ENCODE peak calls at places on chromosomes 3 and 15, in ten cellular contexts. One of them, this sample, is unnamed.

GRCh38 chr3:159748408-159748807 is 240.2 kb upstream of the IL12A start:
- DNase-seq in cardiac muscle cell: no peak
- DNase-seq in heart right ventricle: no peak
- DNase-seq in psoas muscle: no peak
- DNase-seq in ovary: no peak
- DNase-seq in AG04450: no peak
- DNase-seq in lower leg skin: no peak
- DNase-seq in PC-3: peak
- DNase-seq in astrocyte: no peak
- DNase-seq in fibroblast of mammary gland: no peak
- DNase-seq in this sample: no peak

GRCh38 chr3:159825216-159825854 is 163.3 kb upstream of the IL12A start:
- DNase-seq in ovary: no peak
- DNase-seq in fibroblast of mammary gland: no peak
- DNase-seq in astrocyte: no peak
- DNase-seq in cardiac muscle cell: peak
- DNase-seq in lower leg skin: no peak
- DNase-seq in AG04450: no peak
- DNase-seq in heart right ventricle: no peak
- DNase-seq in psoas muscle: no peak
- DNase-seq in PC-3: peak
- DNase-seq in this sample: no peak

GRCh38 chr3:122786067-122786466 is 7.6 kb downstream of the HSPBAP1 start:
- DNase-seq in fibroblast of mammary gland: peak
- DNase-seq in AG04450: no peak
- DNase-seq in astrocyte: peak
- DNase-seq in lower leg skin: no peak
- DNase-seq in PC-3: peak
- DNase-seq in heart right ventricle: no peak
- DNase-seq in ovary: no peak
- DNase-seq in cardiac muscle cell: peak
- DNase-seq in psoas muscle: no peak
- DNase-seq in this sample: peak

GRCh38 chr3:101861212-101861977 is 12.1 kb downstream of the NFKBIZ start:
- DNase-seq in PC-3: no peak
- DNase-seq in cardiac muscle cell: peak
- DNase-seq in ovary: no peak
- DNase-seq in astrocyte: no peak
- DNase-seq in lower leg skin: no peak
- DNase-seq in heart right ventricle: no peak
- DNase-seq in psoas muscle: no peak
- DNase-seq in fibroblast of mammary gland: no peak
- DNase-seq in AG04450: no peak
- DNase-seq in this sample: no peak

GRCh38 chr3:168030488-168031054 is 65.2 kb downstream of the GOLIM4 start:
- DNase-seq in astrocyte: no peak
- DNase-seq in ovary: no peak
- DNase-seq in fibroblast of mammary gland: peak
- DNase-seq in psoas muscle: no peak
- DNase-seq in PC-3: no peak
- DNase-seq in heart right ventricle: no peak
- DNase-seq in lower leg skin: no peak
- DNase-seq in AG04450: no peak
- DNase-seq in cardiac muscle cell: no peak
- DNase-seq in this sample: no peak

GRCh38 chr3:66500575-66501482 is at the start of gene LRIG1:
- DNase-seq in astrocyte: peak
- DNase-seq in fibroblast of mammary gland: peak
- DNase-seq in lower leg skin: peak
- DNase-seq in ovary: peak
- DNase-seq in AG04450: peak
- DNase-seq in heart right ventricle: peak
- DNase-seq in psoas muscle: peak
- DNase-seq in cardiac muscle cell: peak
- DNase-seq in PC-3: peak
- DNase-seq in this sample: peak

GRCh38 chr3:176953106-176954080 is 243.9 kb downstream of the TBL1XR1 start:
- DNase-seq in ovary: peak
- DNase-seq in astrocyte: peak
- DNase-seq in fibroblast of mammary gland: peak
- DNase-seq in psoas muscle: peak
- DNase-seq in heart right ventricle: peak
- DNase-seq in PC-3: peak
- DNase-seq in cardiac muscle cell: peak
- DNase-seq in AG04450: peak
- DNase-seq in lower leg skin: no peak
- DNase-seq in this sample: peak

GRCh38 chr3:10949197-10949596 is 43.4 kb upstream of the SLC6A1 start:
- DNase-seq in astrocyte: no peak
- DNase-seq in cardiac muscle cell: peak
- DNase-seq in psoas muscle: no peak
- DNase-seq in AG04450: no peak
- DNase-seq in lower leg skin: no peak
- DNase-seq in fibroblast of mammary gland: no peak
- DNase-seq in ovary: no peak
- DNase-seq in heart right ventricle: no peak
- DNase-seq in PC-3: no peak
- DNase-seq in this sample: no peak

GRCh38 chr15:33344530-33344929 is 33.8 kb downstream of the RYR3 start:
- DNase-seq in heart right ventricle: no peak
- DNase-seq in astrocyte: no peak
- DNase-seq in lower leg skin: no peak
- DNase-seq in psoas muscle: no peak
- DNase-seq in PC-3: no peak
- DNase-seq in fibroblast of mammary gland: no peak
- DNase-seq in AG04450: no peak
- DNase-seq in cardiac muscle cell: no peak
- DNase-seq in ovary: no peak
- DNase-seq in this sample: no peak

GRCh38 chr3:71846189-71846588 is 61.2 kb upstream of the PROK2 start:
- DNase-seq in ovary: no peak
- DNase-seq in heart right ventricle: no peak
- DNase-seq in fibroblast of mammary gland: peak
- DNase-seq in AG04450: no peak
- DNase-seq in psoas muscle: no peak
- DNase-seq in cardiac muscle cell: no peak
- DNase-seq in PC-3: no peak
- DNase-seq in astrocyte: no peak
- DNase-seq in lower leg skin: no peak
- DNase-seq in this sample: peak

GRCh38 chr3:14988988-14989394 is 41.6 kb downstream of the NR2C2 start:
- DNase-seq in heart right ventricle: no peak
- DNase-seq in cardiac muscle cell: no peak
- DNase-seq in lower leg skin: no peak
- DNase-seq in fibroblast of mammary gland: peak
- DNase-seq in AG04450: no peak
- DNase-seq in ovary: no peak
- DNase-seq in astrocyte: no peak
- DNase-seq in PC-3: peak
- DNase-seq in psoas muscle: no peak
- DNase-seq in this sample: no peak

GRCh38 chr15:81894069-81894468 is 151.7 kb downstream of the MEX3B start:
- DNase-seq in lower leg skin: no peak
- DNase-seq in cardiac muscle cell: no peak
- DNase-seq in AG04450: no peak
- DNase-seq in astrocyte: no peak
- DNase-seq in psoas muscle: no peak
- DNase-seq in ovary: no peak
- DNase-seq in PC-3: no peak
- DNase-seq in heart right ventricle: no peak
- DNase-seq in fibroblast of mammary gland: no peak
- DNase-seq in this sample: no peak

GRCh38 chr15:81899730-81900129 is 146.1 kb downstream of the MEX3B start:
- DNase-seq in lower leg skin: no peak
- DNase-seq in astrocyte: no peak
- DNase-seq in ovary: no peak
- DNase-seq in fibroblast of mammary gland: no peak
- DNase-seq in psoas muscle: no peak
- DNase-seq in AG04450: no peak
- DNase-seq in PC-3: no peak
- DNase-seq in cardiac muscle cell: peak
- DNase-seq in heart right ventricle: no peak
- DNase-seq in this sample: no peak

GRCh38 chr15:81895723-81896122 is 150.1 kb downstream of the MEX3B start:
- DNase-seq in fibroblast of mammary gland: no peak
- DNase-seq in ovary: no peak
- DNase-seq in heart right ventricle: no peak
- DNase-seq in cardiac muscle cell: no peak
- DNase-seq in PC-3: no peak
- DNase-seq in lower leg skin: no peak
- DNase-seq in AG04450: no peak
- DNase-seq in psoas muscle: no peak
- DNase-seq in astrocyte: no peak
- DNase-seq in this sample: no peak

GRCh38 chr15:81899024-81899423 is 146.8 kb downstream of the MEX3B start:
- DNase-seq in lower leg skin: no peak
- DNase-seq in ovary: no peak
- DNase-seq in cardiac muscle cell: no peak
- DNase-seq in PC-3: no peak
- DNase-seq in astrocyte: no peak
- DNase-seq in fibroblast of mammary gland: no peak
- DNase-seq in AG04450: no peak
- DNase-seq in heart right ventricle: no peak
- DNase-seq in psoas muscle: no peak
- DNase-seq in this sample: no peak

DNA sequence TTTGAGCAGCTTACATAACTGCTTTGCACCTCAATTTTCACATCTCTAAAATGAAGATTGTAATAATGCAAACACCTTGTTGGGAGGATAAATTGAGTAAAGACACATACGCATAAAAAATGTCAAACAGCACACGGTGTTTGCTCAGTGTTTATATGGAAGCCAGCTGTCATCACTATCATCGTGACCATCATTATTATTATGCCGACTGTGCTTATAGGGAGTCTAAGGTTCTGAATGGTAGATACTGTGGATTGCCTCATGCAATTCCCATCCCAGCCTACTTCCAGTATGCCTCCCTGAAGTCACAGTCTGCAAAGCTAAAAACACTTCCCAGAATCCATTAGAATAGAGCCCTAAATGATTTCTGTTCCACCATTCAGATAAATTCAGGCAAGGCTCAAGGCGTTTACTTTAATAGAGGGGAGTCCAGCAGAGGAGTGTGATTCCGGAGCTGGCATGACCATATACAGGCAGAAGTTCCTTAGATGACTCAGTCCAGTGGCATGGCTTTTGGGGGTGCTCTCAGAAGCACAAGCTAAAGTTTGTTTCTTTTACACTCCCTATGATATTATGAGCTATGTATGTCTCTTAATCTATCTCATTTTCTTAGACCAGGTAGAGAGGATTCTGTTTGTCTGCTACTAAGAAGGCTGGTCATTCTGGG is 148.7 kb downstream of the MEX3B start:
- DNase-seq in fibroblast of mammary gland: peak
- DNase-seq in psoas muscle: no peak
- DNase-seq in AG04450: peak
- DNase-seq in heart right ventricle: no peak
- DNase-seq in cardiac muscle cell: peak
- DNase-seq in ovary: no peak
- DNase-seq in PC-3: no peak
- DNase-seq in lower leg skin: no peak
- DNase-seq in astrocyte: peak
- DNase-seq in this sample: peak
- H3K4me3 ChIP-seq in fibroblast of mammary gland: no peak
- H3K4me3 ChIP-seq in psoas muscle: no peak
- H3K4me3 ChIP-seq in AG04450: no peak
- H3K4me3 ChIP-seq in heart right ventricle: no peak
- H3K4me3 ChIP-seq in cardiac muscle cell: no peak
- H3K4me3 ChIP-seq in ovary: no peak
- H3K4me3 ChIP-seq in PC-3: no peak
- H3K4me3 ChIP-seq in lower leg skin: no peak
- H3K4me3 ChIP-seq in astrocyte: no peak
- H3K4me3 ChIP-seq in this sample: no peak

GRCh38 chr3:27060336-27060735 is 308.8 kb downstream of the NEK10 start:
- DNase-seq in PC-3: no peak
- DNase-seq in astrocyte: no peak
- DNase-seq in ovary: no peak
- DNase-seq in fibroblast of mammary gland: no peak
- DNase-seq in psoas muscle: no peak
- DNase-seq in cardiac muscle cell: no peak
- DNase-seq in lower leg skin: no peak
- DNase-seq in heart right ventricle: no peak
- DNase-seq in AG04450: no peak
- DNase-seq in this sample: no peak

GRCh38 chr3:27056326-27056725 is 312.9 kb downstream of the NEK10 start:
- DNase-seq in heart right ventricle: no peak
- DNase-seq in PC-3: no peak
- DNase-seq in ovary: no peak
- DNase-seq in cardiac muscle cell: no peak
- DNase-seq in AG04450: no peak
- DNase-seq in fibroblast of mammary gland: no peak
- DNase-seq in lower leg skin: no peak
- DNase-seq in psoas muscle: no peak
- DNase-seq in astrocyte: no peak
- DNase-seq in this sample: no peak

DNA sequence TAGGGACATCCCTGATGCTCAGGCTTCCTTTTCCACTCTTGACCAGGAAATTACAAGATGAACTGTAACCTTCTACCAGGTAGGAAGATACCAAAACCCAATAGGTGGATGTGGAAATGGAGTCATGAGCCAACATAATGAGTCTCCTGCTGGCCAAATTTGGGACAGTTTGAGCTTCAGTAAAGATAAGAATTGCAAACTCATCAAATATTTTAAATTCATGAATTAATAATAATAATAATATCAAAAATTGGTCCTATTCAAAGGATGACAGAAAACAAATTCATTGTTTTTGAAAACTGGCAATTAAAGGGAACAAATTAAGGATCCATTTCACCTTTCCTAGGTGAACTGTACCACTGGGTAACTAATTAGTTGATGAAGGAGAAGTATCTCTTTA is 309.7 kb downstream of the NEK10 start:
- DNase-seq in AG04450: no peak
- DNase-seq in PC-3: no peak
- DNase-seq in fibroblast of mammary gland: no peak
- DNase-seq in ovary: no peak
- DNase-seq in astrocyte: no peak
- DNase-seq in lower leg skin: no peak
- DNase-seq in cardiac muscle cell: no peak
- DNase-seq in heart right ventricle: no peak
- DNase-seq in psoas muscle: no peak
- DNase-seq in this sample: no peak
- TF ChIP-seq CTCF in AG04450: no peak
- TF ChIP-seq CTCF in PC-3: no peak
- TF ChIP-seq CTCF in fibroblast of mammary gland: no peak
- TF ChIP-seq CTCF in ovary: no peak
- TF ChIP-seq CTCF in astrocyte: no peak
- TF ChIP-seq CTCF in lower leg skin: no peak
- TF ChIP-seq CTCF in cardiac muscle cell: no peak
- TF ChIP-seq CTCF in heart right ventricle: no peak
- TF ChIP-seq CTCF in psoas muscle: no peak
- TF ChIP-seq CTCF in this sample: no peak

GRCh38 chr3:105863608-105864007 is 5.2 kb downstream of the CBLB start:
- DNase-seq in lower leg skin: no peak
- DNase-seq in psoas muscle: no peak
- DNase-seq in PC-3: no peak
- DNase-seq in fibroblast of mammary gland: no peak
- DNase-seq in cardiac muscle cell: no peak
- DNase-seq in heart right ventricle: no peak
- DNase-seq in astrocyte: no peak
- DNase-seq in AG04450: no peak
- DNase-seq in ovary: no peak
- DNase-seq in this sample: no peak
- H3K4me3 ChIP-seq in lower leg skin: no peak
- H3K4me3 ChIP-seq in psoas muscle: no peak
- H3K4me3 ChIP-seq in PC-3: no peak
- H3K4me3 ChIP-seq in fibroblast of mammary gland: no peak
- H3K4me3 ChIP-seq in cardiac muscle cell: no peak
- H3K4me3 ChIP-seq in heart right ventricle: no peak
- H3K4me3 ChIP-seq in astrocyte: no peak
- H3K4me3 ChIP-seq in AG04450: no peak
- H3K4me3 ChIP-seq in ovary: no peak
- H3K4me3 ChIP-seq in this sample: no peak

GRCh38 chr3:174332413-174332812 is 526.7 kb upstream of the NAALADL2 start:
- DNase-seq in ovary: no peak
- DNase-seq in lower leg skin: no peak
- DNase-seq in psoas muscle: no peak
- DNase-seq in PC-3: no peak
- DNase-seq in heart right ventricle: no peak
- DNase-seq in astrocyte: no peak
- DNase-seq in AG04450: no peak
- DNase-seq in fibroblast of mammary gland: no peak
- DNase-seq in cardiac muscle cell: no peak
- DNase-seq in this sample: no peak
- TF ChIP-seq CTCF in ovary: no peak
- TF ChIP-seq CTCF in lower leg skin: no peak
- TF ChIP-seq CTCF in psoas muscle: no peak
- TF ChIP-seq CTCF in PC-3: no peak
- TF ChIP-seq CTCF in heart right ventricle: no peak
- TF ChIP-seq CTCF in astrocyte: no peak
- TF ChIP-seq CTCF in AG04450: no peak
- TF ChIP-seq CTCF in fibroblast of mammary gland: no peak
- TF ChIP-seq CTCF in cardiac muscle cell: no peak
- TF ChIP-seq CTCF in this sample: no peak

This sample was measured in bronchial epithelial cell.